ENCODE peak calls at places on chromosomes 3 and 15, in ten cellular contexts. One of them, this sample, is unnamed.
A peak's percentile ranks its signal among the peaks of the same experiment; 100 is the strongest.

GRCh38 chr3:131231710-131232348 is 149.7 kb upstream of the NUDT16 start:
- DNase-seq in NCI-H1092 treated with DMSO at 0.1 percent for 48 hours: peak; percentile 6
- DNase-seq in aorta: no peak
- DNase-seq in type B pancreatic cell: no peak
- DNase-seq in T-cell: no peak
- DNase-seq in ACHN: peak; percentile 30
- DNase-seq in DMS153: peak; percentile 68
- DNase-seq in smooth muscle cell of the brain vasculature: peak; percentile 12
- DNase-seq in T follicular helper cell: no peak
- DNase-seq in germinal center: no peak
- DNase-seq in this sample: no peak

GRCh38 chr15:34582461-34583357 is 742 bp downstream of the GOLGA8B start:
- DNase-seq in T follicular helper cell: no peak
- DNase-seq in type B pancreatic cell: no peak
- DNase-seq in DMS153: no peak
- DNase-seq in germinal center: peak; percentile 42
- DNase-seq in ACHN: peak; percentile 46
- DNase-seq in T-cell: no peak
- DNase-seq in smooth muscle cell of the brain vasculature: no peak
- DNase-seq in NCI-H1092 treated with DMSO at 0.1 percent for 48 hours: no peak
- DNase-seq in aorta: peak; percentile 77
- DNase-seq in this sample: peak; percentile 33

GRCh38 chr3:161401389-161401788 is 30.1 kb upstream of the SPTSSB start:
- DNase-seq in aorta: no peak
- DNase-seq in DMS153: no peak
- DNase-seq in T follicular helper cell: no peak
- DNase-seq in smooth muscle cell of the brain vasculature: no peak
- DNase-seq in ACHN: no peak
- DNase-seq in NCI-H1092 treated with DMSO at 0.1 percent for 48 hours: no peak
- DNase-seq in type B pancreatic cell: no peak
- DNase-seq in T-cell: no peak
- DNase-seq in germinal center: no peak
- DNase-seq in this sample: no peak

GRCh38 chr3:186985713-186986364 is 55.5 kb downstream of the ST6GAL1 start:
- DNase-seq in ACHN: no peak
- DNase-seq in T-cell: no peak
- DNase-seq in germinal center: peak; percentile 65
- DNase-seq in DMS153: no peak
- DNase-seq in T follicular helper cell: no peak
- DNase-seq in NCI-H1092 treated with DMSO at 0.1 percent for 48 hours: no peak
- DNase-seq in type B pancreatic cell: no peak
- DNase-seq in aorta: no peak
- DNase-seq in smooth muscle cell of the brain vasculature: no peak
- DNase-seq in this sample: no peak

GRCh38 chr3:115359507-115359906 is 212.4 kb upstream of the ZBTB20 start:
- DNase-seq in NCI-H1092 treated with DMSO at 0.1 percent for 48 hours: no peak
- DNase-seq in germinal center: no peak
- DNase-seq in aorta: no peak
- DNase-seq in smooth muscle cell of the brain vasculature: peak; percentile 31
- DNase-seq in T-cell: no peak
- DNase-seq in T follicular helper cell: no peak
- DNase-seq in DMS153: no peak
- DNase-seq in type B pancreatic cell: no peak
- DNase-seq in ACHN: no peak
- DNase-seq in this sample: no peak

GRCh38 chr3:42504334-42505202 is 2.1 kb downstream of the VIPR1 start:
- DNase-seq in ACHN: no peak
- DNase-seq in NCI-H1092 treated with DMSO at 0.1 percent for 48 hours: no peak
- DNase-seq in T-cell: no peak
- DNase-seq in DMS153: no peak
- DNase-seq in smooth muscle cell of the brain vasculature: no peak
- DNase-seq in aorta: peak; percentile 64
- DNase-seq in type B pancreatic cell: peak; percentile 47
- DNase-seq in germinal center: no peak
- DNase-seq in T follicular helper cell: no peak
- DNase-seq in this sample: peak; percentile 5

GRCh38 chr3:42092006-42092405 is 849 bp downstream of the TRAK1 start:
- DNase-seq in DMS153: no peak
- DNase-seq in ACHN: no peak
- DNase-seq in T-cell: no peak
- DNase-seq in NCI-H1092 treated with DMSO at 0.1 percent for 48 hours: no peak
- DNase-seq in T follicular helper cell: no peak
- DNase-seq in smooth muscle cell of the brain vasculature: no peak
- DNase-seq in type B pancreatic cell: no peak
- DNase-seq in germinal center: no peak
- DNase-seq in aorta: no peak
- DNase-seq in this sample: no peak

GRCh38 chr3:170714151-170714550 is 128.3 kb upstream of the SLC7A14 start:
- DNase-seq in type B pancreatic cell: no peak
- DNase-seq in germinal center: no peak
- DNase-seq in aorta: no peak
- DNase-seq in smooth muscle cell of the brain vasculature: no peak
- DNase-seq in ACHN: no peak
- DNase-seq in DMS153: no peak
- DNase-seq in T follicular helper cell: no peak
- DNase-seq in T-cell: no peak
- DNase-seq in NCI-H1092 treated with DMSO at 0.1 percent for 48 hours: no peak
- DNase-seq in this sample: no peak